ENCODE peak calls at places on chromosomes 11 and 22, in four cellular contexts. T is MM.1S; G is mucosa of descending colon; A is stimulated activated CD4-positive, alpha-beta T cell treated with anti-CD3 and anti-CD28 coated beads, Interleukin-1b, Interleukin-23, amount 100 ng/mL, for 1 hour. Z is an unnamed sample.

GRCh38 chr22:40499187-40499753 is 128.9 kb downstream of the SGSM3 start:
- DNase-seq in A (no peak), G (no peak), T (peak), Z (no peak)

GRCh38 chr11:132068556-132068955 is 698.1 kb downstream of the NTM start:
- DNase-seq in G (no peak), A (no peak), T (no peak), Z (no peak)

GRCh38 chr11:79441159-79441875 is 487 bp upstream of the TENM4 start:
- DNase-seq in A (no peak), G (no peak), T (no peak), Z (no peak)

GRCh38 chr22:37639070-37639760 is at the start of gene SH3BP1:
- DNase-seq in A (no peak), T (peak), G (peak), Z (no peak)

GRCh38 chr11:10511046-10511711 is 29.8 kb downstream of the RNF141 start:
- DNase-seq in A (no peak), G (no peak), T (no peak), Z (no peak)

GRCh38 chr11:123525511-123525918 is 95.4 kb downstream of the GRAMD1B start:
- DNase-seq in A (no peak), T (no peak), G (no peak), Z (no peak)

GRCh38 chr22:30892286-30892685 is 76.3 kb downstream of the MORC2 start:
- DNase-seq in T (no peak), G (peak), A (no peak), Z (no peak)

GRCh38 chr22:24450600-24450999 is 23.2 kb downstream of the ADORA2A start:
- DNase-seq in T (no peak), G (no peak), A (no peak), Z (no peak)

GRCh38 chr22:38758276-38758945 is 2.6 kb upstream of the SUN2 start:
- DNase-seq in A (peak), G (no peak), T (no peak), Z (peak)

GRCh38 chr11:121039971-121040613 is 16.2 kb downstream of the TBCEL start:
- DNase-seq in G (no peak), A (no peak), T (no peak), Z (no peak)

GRCh38 chr11:124612045-124612444 is 817 bp downstream of the PANX3 start:
- DNase-seq in T (peak), G (no peak), A (no peak), Z (no peak)

GRCh38 chr11:123213307-123213708 is 18.3 kb upstream of the CLMP start:
- DNase-seq in T (no peak), A (no peak), G (no peak), Z (no peak)

GRCh38 chr22:27101288-27101687 is 443.9 kb downstream of the MIAT start:
- DNase-seq in A (no peak), G (no peak), T (no peak), Z (no peak)

GRCh38 chr11:112826026-112826425 is 135.2 kb upstream of the NCAM1 start:
- DNase-seq in T (no peak), G (no peak), A (no peak), Z (no peak)

GRCh38 chr22:47618611-47619010 is 856.2 kb downstream of the TBC1D22A start:
- DNase-seq in T (no peak), G (no peak), A (no peak), Z (no peak)

GRCh38 chr11:9956483-9956882 is 292.6 kb downstream of the SWAP70 start:
- DNase-seq in A (no peak), T (no peak), G (no peak), Z (no peak)

GRCh38 chr11:120034881-120035620 is 102.9 kb downstream of the TRIM29 start:
- DNase-seq in T (no peak), G (no peak), A (no peak), Z (no peak)

GRCh38 chr11:13680501-13681264 is 12.2 kb downstream of the FAR1 start:
- DNase-seq in G (no peak), A (no peak), T (no peak), Z (no peak)

GRCh38 chr11:20616908-20617307 is 17.5 kb downstream of the SLC6A5 start:
- DNase-seq in A (no peak), T (no peak), G (no peak), Z (no peak)

GRCh38 chr11:131811380-131811779 is 441.0 kb downstream of the NTM start:
- DNase-seq in G (no peak), A (no peak), T (no peak), Z (no peak)

GRCh38 chr11:125345706-125346561 is 150.1 kb downstream of the FEZ1 start:
- DNase-seq in G (peak), A (peak), T (peak), Z (no peak)

GRCh38 chr11:124441519-124441918 is 4.0 kb downstream of the OR8B8 start:
- DNase-seq in G (no peak), T (no peak), A (no peak), Z (no peak)

GRCh38 chr11:67083786-67084366 is 27.2 kb downstream of the RHOD start:
- DNase-seq in T (peak), A (no peak), G (no peak), Z (no peak)

GRCh38 chr11:124643605-124644425 is 21.2 kb downstream of the TBRG1 start:
- DNase-seq in T (no peak), G (no peak), A (no peak), Z (no peak)

GRCh38 chr11:68312780-68313573 is 586 bp downstream of the LRP5 start:
- DNase-seq in T (peak), G (peak), A (no peak), Z (no peak)

GRCh38 chr11:60762851-60763691 is 6.4 kb downstream of the MS4A15 start:
- DNase-seq in T (peak), G (no peak), A (no peak), Z (no peak)

GRCh38 chr22:23243006-23243573 is 62.8 kb downstream of the BCR start:
- DNase-seq in A (peak), G (no peak), T (no peak), Z (no peak)

GRCh38 chr11:73299751-73300150 is 8.3 kb upstream of the ARHGEF17 start:
- DNase-seq in G (no peak), T (no peak), A (no peak), Z (no peak)

GRCh38 chr11:31340903-31341572 is 28.5 kb downstream of the DCDC1 start:
- DNase-seq in G (no peak), T (no peak), A (no peak), Z (no peak)

GRCh38 chr11:121105063-121105480 is 4.0 kb downstream of the TECTA start:
- DNase-seq in A (no peak), T (no peak), G (no peak), Z (no peak)

GRCh38 chr11:20474176-20474950 is 86.8 kb downstream of the PRMT3 start:
- DNase-seq in T (no peak), A (no peak), G (no peak), Z (no peak)

GRCh38 chr11:6319879-6320410 is 356 bp downstream of the CAVIN3 start:
- DNase-seq in G (peak), T (no peak), A (no peak), Z (no peak)

GRCh38 chr22:36366291-36366708 is 21.5 kb downstream of the MYH9 start:
- DNase-seq in A (no peak), T (no peak), G (no peak), Z (no peak)